ENCODE peak calls at places on chromosome 22, in six cellular contexts. K, T, L, E, P and M are unnamed samples.

GRCh38 chr22:45631839-45632238 is 39.8 kb upstream of the ATXN10 start:
- DNase-seq in T (no peak), E (no peak), L (no peak), P (no peak), K (no peak), M (no peak)

GRCh38 chr22:42145175-42145574 is 14.6 kb upstream of the CYP2D6 start:
- DNase-seq in P (no peak), T (no peak), E (no peak), L (no peak), K (no peak), M (no peak)

GRCh38 chr22:48489551-48490512 is 1337.8 kb downstream of the BRD1 start:
- DNase-seq in P (peak), L (peak), T (peak), K (peak), E (no peak), M (peak)

GRCh38 chr22:47933891-47934290 is 1171.4 kb downstream of the TBC1D22A start:
- DNase-seq in T (no peak), K (no peak), L (no peak), E (no peak), P (no peak), M (no peak)

GRCh38 chr22:36541831-36542391 is 12.9 kb upstream of the EIF3D start:
- DNase-seq in L (no peak), P (peak), T (no peak), K (peak), E (no peak), M (no peak)

GRCh38 chr22:47901911-47902310 is 1139.5 kb downstream of the TBC1D22A start:
- DNase-seq in E (peak), P (no peak), T (no peak), L (no peak), K (no peak), M (no peak)

GRCh38 chr22:44847380-44847779 is 95.0 kb downstream of the ARHGAP8 start:
- DNase-seq in E (no peak), P (no peak), K (no peak), T (no peak), L (no peak), M (no peak)

GRCh38 chr22:44799077-44799931 is 46.9 kb downstream of the ARHGAP8 start:
- DNase-seq in P (no peak), L (no peak), K (no peak), T (no peak), E (no peak), M (no peak)

GRCh38 chr22:46622081-46622521 is 1.9 kb downstream of the GRAMD4 start:
- DNase-seq in E (no peak), L (no peak), T (no peak), P (no peak), K (no peak), M (no peak)

GRCh38 chr22:42682113-42682851 is 33.1 kb upstream of the CYB5R3 start:
- DNase-seq in K (no peak), P (no peak), E (no peak), T (no peak), L (no peak), M (no peak)

GRCh38 chr22:18060646-18061620 is 16.9 kb upstream of the PEX26 start:
- DNase-seq in T (no peak), E (no peak), L (peak), P (no peak), K (peak), M (no peak)

GRCh38 chr22:43446881-43447280 is 35.1 kb downstream of the MPPED1 start:
- DNase-seq in K (no peak), E (no peak), T (no peak), P (peak), L (no peak), M (no peak)

GRCh38 chr22:31346733-31347250 is 646 bp upstream of the PATZ1 start:
- DNase-seq in T (peak), K (peak), L (peak), E (no peak), P (peak), M (peak)

GRCh38 chr22:17569971-17570511 is 6.7 kb downstream of the SLC25A18 start:
- DNase-seq in L (no peak), E (no peak), P (no peak), K (peak), T (no peak), M (no peak)

GRCh38 chr22:23431337-23432072 is 148.6 kb downstream of the IGLL1 start:
- DNase-seq in P (no peak), T (no peak), K (peak), E (no peak), L (no peak), M (no peak)

GRCh38 chr22:42883121-42883520 is 26.0 kb upstream of the ARFGAP3 start:
- DNase-seq in P (no peak), E (no peak), L (no peak), K (no peak), T (no peak), M (no peak)

GRCh38 chr22:36333632-36334031 is 54.1 kb downstream of the MYH9 start:
- DNase-seq in K (no peak), L (no peak), T (no peak), E (no peak), P (peak), M (no peak)

GRCh38 chr22:17491090-17491489 is 72.2 kb upstream of the SLC25A18 start:
- DNase-seq in P (no peak), E (no peak), L (no peak), K (no peak), T (no peak), M (no peak)

GRCh38 chr22:46071451-46072029 is 78.8 kb upstream of the PPARA start:
- DNase-seq in T (no peak), P (peak), K (peak), E (peak), L (peak), M (peak)

GRCh38 chr22:40179535-40179934 is 1.8 kb downstream of the TNRC6B start:
- DNase-seq in K (no peak), L (no peak), E (no peak), T (no peak), P (no peak), M (no peak)

GRCh38 chr22:49608228-49608627 is 219.4 kb downstream of the BRD1 start:
- DNase-seq in T (no peak), E (no peak), P (no peak), L (no peak), K (no peak), M (no peak)

GRCh38 chr22:23086263-23086662 is 15.9 kb downstream of the GNAZ start:
- DNase-seq in T (no peak), K (no peak), L (no peak), P (no peak), E (no peak), M (no peak)

GRCh38 chr22:23832226-23833016 is 6.4 kb downstream of the DERL3 start:
- DNase-seq in E (no peak), L (no peak), P (no peak), T (no peak), K (no peak), M (no peak)

GRCh38 chr22:37303821-37304274 is 21.5 kb downstream of the CYTH4 start:
- DNase-seq in L (no peak), T (no peak), E (no peak), K (peak), P (no peak), M (no peak)

GRCh38 chr22:47472636-47473035 is 710.2 kb downstream of the TBC1D22A start:
- DNase-seq in T (no peak), K (no peak), E (no peak), P (no peak), L (no peak), M (no peak)

GRCh38 chr22:36257308-36257707 is 4.4 kb downstream of the APOL1 start:
- DNase-seq in K (no peak), P (no peak), T (no peak), E (no peak), L (no peak), M (no peak)

GRCh38 chr22:32918741-32919140 is 117.2 kb downstream of the TIMP3 start:
- DNase-seq in L (no peak), K (no peak), E (no peak), P (no peak), T (no peak), M (no peak)

GRCh38 chr22:23675502-23676415 is 15.1 kb upstream of the RGL4 start:
- DNase-seq in K (no peak), T (no peak), E (no peak), P (peak), L (no peak), M (peak)

GRCh38 chr22:36166518-36167220 is 6.1 kb upstream of the APOL3 start:
- DNase-seq in L (no peak), E (no peak), K (no peak), T (no peak), P (no peak), M (no peak)

GRCh38 chr22:49209452-49210195 is 618.0 kb downstream of the BRD1 start:
- DNase-seq in K (no peak), E (peak), L (no peak), P (peak), T (no peak), M (no peak)

GRCh38 chr22:44360686-44361381 is 48.1 kb upstream of the SHISAL1 start:
- DNase-seq in P (peak), T (no peak), K (peak), L (no peak), E (no peak), M (peak)

DNA sequence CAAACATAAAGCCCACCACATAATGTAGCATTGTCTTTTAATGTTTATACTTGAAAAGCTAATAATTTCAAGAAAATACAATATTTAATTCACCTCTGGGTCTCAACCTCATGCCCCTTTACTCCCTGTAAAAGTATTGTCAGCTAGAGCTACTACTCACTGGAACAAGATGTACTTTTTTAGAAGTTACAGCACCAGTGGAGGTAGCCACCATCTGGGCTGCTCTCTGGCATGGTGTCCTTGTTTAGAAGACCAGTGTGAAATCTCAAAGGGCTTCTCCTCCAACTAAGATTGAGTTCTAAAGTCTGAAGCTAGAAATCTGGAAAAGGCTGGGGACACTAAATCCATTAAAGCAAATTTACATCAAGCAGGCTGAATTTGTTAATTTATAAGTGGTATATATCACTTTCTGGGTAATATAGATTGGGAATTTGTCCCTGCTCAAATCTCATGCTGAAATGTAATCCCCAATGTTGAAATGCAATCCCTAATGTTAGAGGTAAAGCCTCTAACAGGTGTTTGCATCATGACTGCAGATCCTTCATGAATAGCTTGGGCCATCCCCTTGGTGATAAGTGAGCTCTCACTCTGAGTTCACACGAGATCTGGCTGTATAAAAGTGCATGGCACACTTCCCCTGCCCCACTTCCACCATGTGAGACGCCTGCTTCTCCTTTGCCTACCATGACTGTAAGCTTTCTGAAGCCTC is 47.6 kb downstream of the PITPNB start:
- DNase-seq in L (no peak), E (no peak), K (no peak), T (no peak), P (no peak), M (no peak)
- TF ChIP-seq CTCF in L (no peak), E (no peak), K (no peak), T (no peak), P (no peak), M (no peak)

DNA sequence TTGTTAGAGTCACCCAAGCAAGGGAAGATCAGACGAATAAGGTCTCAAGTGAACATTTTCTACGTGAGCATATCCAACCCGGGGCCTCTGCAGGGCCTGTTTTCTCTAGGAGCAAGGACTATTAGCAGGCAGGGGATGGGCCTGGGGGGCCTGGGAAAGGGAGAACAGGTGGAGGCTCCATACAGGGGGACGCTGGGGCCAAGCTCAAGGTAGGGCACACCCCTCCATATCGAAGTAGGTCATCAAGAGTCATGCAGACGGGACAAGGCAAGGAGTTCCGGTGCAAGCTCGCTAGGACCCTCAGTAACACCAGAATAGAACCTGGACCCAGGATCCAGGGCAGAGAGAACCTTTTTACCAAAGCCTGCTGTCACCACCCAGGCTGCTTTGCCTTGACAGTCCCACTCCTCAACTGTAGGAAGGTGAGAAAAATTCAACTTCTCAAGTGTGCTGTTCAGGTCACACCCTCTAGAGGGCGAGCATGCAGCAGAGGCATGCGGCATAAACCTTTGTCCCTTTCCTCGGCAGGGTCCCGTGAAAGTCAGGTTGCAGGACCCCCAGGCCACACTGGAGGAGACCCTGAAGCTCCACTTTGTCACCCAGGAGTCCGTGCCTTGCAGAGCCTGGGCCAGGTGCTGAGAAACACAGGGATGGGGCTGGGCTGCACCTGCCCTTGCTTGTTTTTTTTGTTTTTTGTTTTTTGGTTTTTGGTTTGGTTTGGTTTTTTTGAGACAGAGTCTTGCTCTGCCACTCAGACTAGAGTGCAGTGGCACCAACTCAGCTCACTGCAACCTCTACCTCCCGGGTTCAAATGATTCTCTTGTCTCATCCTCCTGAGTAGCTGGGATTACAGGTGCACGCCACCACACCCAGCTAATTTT is 8.6 kb upstream of the APOBEC3B start:
- DNase-seq in E (peak), P (peak), L (peak), T (peak), K (peak), M (peak)
- TF ChIP-seq CTCF in E (peak), P (no peak), L (peak), T (peak), K (peak), M (peak)

GRCh38 chr22:29528144-29528543 is 25.4 kb downstream of the THOC5 start:
- DNase-seq in E (no peak), K (no peak), P (no peak), L (no peak), T (no peak), M (no peak)

GRCh38 chr22:29520851-29521250 is 32.7 kb downstream of the THOC5 start:
- DNase-seq in L (no peak), P (no peak), E (no peak), T (no peak), K (peak), M (no peak)

GRCh38 chr22:29523761-29524160 is 29.8 kb downstream of the THOC5 start:
- DNase-seq in K (no peak), P (no peak), E (no peak), L (no peak), T (no peak), M (no peak)

GRCh38 chr22:29521526-29521925 is 32.0 kb downstream of the THOC5 start:
- DNase-seq in L (no peak), E (no peak), P (no peak), T (no peak), K (no peak), M (no peak)

GRCh38 chr22:29524440-29525191 is 28.9 kb downstream of the THOC5 start:
- DNase-seq in E (peak), T (peak), K (peak), L (peak), P (peak), M (peak)
- TF ChIP-seq CTCF in E (peak), T (peak), K (peak), L (peak), P (no peak), M (no peak)

GRCh38 chr22:19959043-19959586 is 17.5 kb upstream of the TXNRD2 start:
- DNase-seq in L (peak), T (no peak), P (peak), K (peak), E (peak), M (peak)

GRCh38 chr22:19958083-19959042 is 16.7 kb upstream of the TXNRD2 start:
- DNase-seq in L (no peak), K (peak), P (no peak), T (no peak), E (peak), M (peak)

GRCh38 chr22:19959587-19960490 is 18.2 kb upstream of the TXNRD2 start:
- DNase-seq in E (no peak), K (no peak), T (no peak), L (no peak), P (no peak), M (no peak)

GRCh38 chr22:19955241-19956128 is 13.9 kb upstream of the TXNRD2 start:
- DNase-seq in T (no peak), L (no peak), K (no peak), E (no peak), P (no peak), M (peak)

DNA sequence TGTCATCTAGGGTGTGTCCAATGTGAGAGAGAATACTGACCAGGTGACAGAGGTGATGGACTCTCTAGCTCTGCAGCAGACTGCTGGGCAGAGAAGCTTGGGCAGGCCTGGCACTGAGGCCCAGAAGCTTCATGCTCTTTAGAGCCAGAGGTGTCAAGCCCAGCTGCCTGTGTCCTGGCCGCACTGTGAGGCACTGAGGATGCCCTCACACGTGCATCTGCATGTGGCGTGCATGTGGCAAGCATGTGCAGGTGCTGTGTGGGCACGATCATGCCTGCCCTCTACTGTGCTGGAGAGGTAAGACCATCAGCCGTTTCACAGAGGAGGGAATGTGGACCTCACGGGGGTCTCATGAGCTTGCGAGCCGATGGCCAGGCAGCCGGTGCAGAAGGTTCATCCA is 15.8 kb upstream of the TXNRD2 start:
- DNase-seq in E (no peak), K (no peak), L (no peak), P (no peak), T (no peak), M (peak)
- TF ChIP-seq CTCF in E (no peak), K (no peak), L (no peak), P (no peak), T (no peak), M (no peak)